ENCODE peak calls at places on chromosomes 5 and 9, in six cellular contexts. One of them, this sample, is unnamed.

GRCh38 chr5:115450741-115451140 is 93.8 kb downstream of the FEM1C start:
- DNase-seq in NCI-H2081: no peak
- DNase-seq in GF-D8: no peak
- DNase-seq in lower leg skin: no peak
- DNase-seq in psoas muscle: no peak
- DNase-seq in hepatic stellate cell: peak; percentile 21
- DNase-seq in this sample: no peak

GRCh38 chr5:91272858-91273257 is 110.3 kb downstream of the ARRDC3 start:
- DNase-seq in hepatic stellate cell: peak; percentile 47
- DNase-seq in GF-D8: no peak
- DNase-seq in psoas muscle: no peak
- DNase-seq in NCI-H2081: no peak
- DNase-seq in lower leg skin: no peak
- DNase-seq in this sample: no peak

GRCh38 chr9:131732061-131732526 is 7.8 kb downstream of the RAPGEF1 start:
- DNase-seq in lower leg skin: no peak
- DNase-seq in psoas muscle: peak; percentile 76
- DNase-seq in GF-D8: no peak
- DNase-seq in NCI-H2081: peak; percentile 35
- DNase-seq in hepatic stellate cell: peak; percentile 36
- DNase-seq in this sample: no peak

GRCh38 chr5:160173-160510 is 31.2 kb upstream of the LRRC14B start:
- DNase-seq in lower leg skin: peak; percentile 76
- DNase-seq in psoas muscle: no peak
- DNase-seq in NCI-H2081: no peak
- DNase-seq in hepatic stellate cell: peak; percentile 95
- DNase-seq in GF-D8: no peak
- DNase-seq in this sample: no peak

GRCh38 chr5:158720316-158720715 is 379.4 kb downstream of the EBF1 start:
- DNase-seq in NCI-H2081: no peak
- DNase-seq in lower leg skin: no peak
- DNase-seq in psoas muscle: no peak
- DNase-seq in hepatic stellate cell: no peak
- DNase-seq in GF-D8: no peak
- DNase-seq in this sample: no peak

GRCh38 chr5:82403724-82404123 is 125.6 kb upstream of the RPS23 start:
- DNase-seq in lower leg skin: no peak
- DNase-seq in GF-D8: no peak
- DNase-seq in hepatic stellate cell: no peak
- DNase-seq in NCI-H2081: no peak
- DNase-seq in psoas muscle: no peak
- DNase-seq in this sample: no peak

GRCh38 chr5:172085738-172086137 is 79.3 kb upstream of the FBXW11 start:
- DNase-seq in psoas muscle: no peak
- DNase-seq in NCI-H2081: no peak
- DNase-seq in GF-D8: no peak
- DNase-seq in hepatic stellate cell: no peak
- DNase-seq in lower leg skin: peak; percentile 84
- DNase-seq in this sample: no peak

GRCh38 chr5:134523543-134524136 is 1.8 kb upstream of the JADE2 start:
- DNase-seq in psoas muscle: no peak
- DNase-seq in hepatic stellate cell: no peak
- DNase-seq in lower leg skin: no peak
- DNase-seq in GF-D8: no peak
- DNase-seq in NCI-H2081: no peak
- DNase-seq in this sample: no peak

GRCh38 chr5:65986050-65986451 is 59.7 kb downstream of the ERBIN start:
- DNase-seq in GF-D8: no peak
- DNase-seq in hepatic stellate cell: peak; percentile 39
- DNase-seq in lower leg skin: no peak
- DNase-seq in psoas muscle: no peak
- DNase-seq in NCI-H2081: no peak
- DNase-seq in this sample: no peak

GRCh38 chr9:34559616-34560546 is 29.6 kb downstream of the CNTFR start:
- DNase-seq in lower leg skin: no peak
- DNase-seq in hepatic stellate cell: peak; percentile 85
- DNase-seq in GF-D8: no peak
- DNase-seq in NCI-H2081: no peak
- DNase-seq in psoas muscle: peak; percentile 91
- DNase-seq in this sample: peak; percentile 61

GRCh38 chr5:119356384-119357188 is 767 bp downstream of the TNFAIP8 start:
- DNase-seq in hepatic stellate cell: no peak
- DNase-seq in GF-D8: no peak
- DNase-seq in lower leg skin: no peak
- DNase-seq in psoas muscle: no peak
- DNase-seq in NCI-H2081: no peak
- DNase-seq in this sample: no peak

GRCh38 chr9:133589454-133590227 is 19.5 kb downstream of the FAM163B start:
- DNase-seq in lower leg skin: no peak
- DNase-seq in NCI-H2081: no peak
- DNase-seq in GF-D8: no peak
- DNase-seq in hepatic stellate cell: no peak
- DNase-seq in psoas muscle: no peak
- DNase-seq in this sample: no peak

GRCh38 chr5:142529626-142530278 is 156.1 kb downstream of the FGF1 start:
- DNase-seq in hepatic stellate cell: no peak
- DNase-seq in psoas muscle: no peak
- DNase-seq in NCI-H2081: no peak
- DNase-seq in lower leg skin: peak; percentile 67
- DNase-seq in GF-D8: no peak
- DNase-seq in this sample: no peak

GRCh38 chr9:117224676-117225075 is 190.2 kb downstream of the ASTN2 start:
- DNase-seq in hepatic stellate cell: no peak
- DNase-seq in GF-D8: no peak
- DNase-seq in NCI-H2081: peak; percentile 25
- DNase-seq in lower leg skin: no peak
- DNase-seq in psoas muscle: no peak
- DNase-seq in this sample: no peak

GRCh38 chr9:77433675-77434445 is 214.3 kb downstream of the GNA14 start:
- DNase-seq in psoas muscle: peak; percentile 68
- DNase-seq in GF-D8: peak; percentile 35
- DNase-seq in NCI-H2081: peak; percentile 65
- DNase-seq in hepatic stellate cell: peak; percentile 87
- DNase-seq in lower leg skin: peak; percentile 90
- DNase-seq in this sample: peak; percentile 41

GRCh38 chr9:112194969-112195431 is 19.9 kb upstream of the SUSD1 start:
- DNase-seq in psoas muscle: no peak
- DNase-seq in GF-D8: peak; percentile 68
- DNase-seq in NCI-H2081: no peak
- DNase-seq in lower leg skin: no peak
- DNase-seq in hepatic stellate cell: no peak
- DNase-seq in this sample: no peak

GRCh38 chr9:106713206-106713605 is 149.8 kb upstream of the ZNF462 start:
- DNase-seq in NCI-H2081: no peak
- DNase-seq in hepatic stellate cell: no peak
- DNase-seq in GF-D8: no peak
- DNase-seq in psoas muscle: no peak
- DNase-seq in lower leg skin: no peak
- DNase-seq in this sample: no peak

GRCh38 chr9:84869091-84869490 is 199.6 kb downstream of the NTRK2 start:
- DNase-seq in hepatic stellate cell: no peak
- DNase-seq in psoas muscle: no peak
- DNase-seq in GF-D8: no peak
- DNase-seq in NCI-H2081: no peak
- DNase-seq in lower leg skin: no peak
- DNase-seq in this sample: no peak

GRCh38 chr9:75039006-75039405 is 10.9 kb upstream of the CARNMT1 start:
- DNase-seq in hepatic stellate cell: peak; percentile 59
- DNase-seq in NCI-H2081: no peak
- DNase-seq in psoas muscle: no peak
- DNase-seq in lower leg skin: no peak
- DNase-seq in GF-D8: no peak
- DNase-seq in this sample: no peak

GRCh38 chr5:72380491-72381274 is 60.5 kb downstream of the PTCD2 start:
- DNase-seq in hepatic stellate cell: no peak
- DNase-seq in psoas muscle: no peak
- DNase-seq in NCI-H2081: no peak
- DNase-seq in lower leg skin: no peak
- DNase-seq in GF-D8: no peak
- DNase-seq in this sample: no peak

This sample was measured in pancreas.